ENCODE peak calls at places on chromosomes 2 and 18, in four cellular contexts. One of them, this sample, is unnamed.

GRCh38 chr2:202018950-202019349 is 14.7 kb upstream of the FZD7 start:
- DNase-seq in foreskin fibroblast: no peak
- DNase-seq in astrocyte of the spinal cord: no peak
- DNase-seq in NT2/D1: no peak
- DNase-seq in this sample: no peak

GRCh38 chr2:234429265-234429664 is 67.6 kb downstream of the ARL4C start:
- DNase-seq in NT2/D1: no peak
- DNase-seq in astrocyte of the spinal cord: no peak
- DNase-seq in foreskin fibroblast: no peak
- DNase-seq in this sample: no peak

GRCh38 chr2:47221956-47222355 is 66.8 kb upstream of the STPG4 start:
- DNase-seq in foreskin fibroblast: no peak
- DNase-seq in astrocyte of the spinal cord: peak
- DNase-seq in NT2/D1: no peak
- DNase-seq in this sample: peak

GRCh38 chr2:73225513-73226360 is 7.3 kb downstream of the PRADC1 start:
- DNase-seq in foreskin fibroblast: no peak
- DNase-seq in NT2/D1: no peak
- DNase-seq in astrocyte of the spinal cord: no peak
- DNase-seq in this sample: no peak

GRCh38 chr2:60354713-60355112 is 198.7 kb downstream of the BCL11A start:
- DNase-seq in NT2/D1: no peak
- DNase-seq in foreskin fibroblast: no peak
- DNase-seq in astrocyte of the spinal cord: no peak
- DNase-seq in this sample: peak

GRCh38 chr2:38528008-38528442 is 74.7 kb downstream of the HNRNPLL start:
- DNase-seq in NT2/D1: peak
- DNase-seq in astrocyte of the spinal cord: peak
- DNase-seq in foreskin fibroblast: peak
- DNase-seq in this sample: peak

GRCh38 chr2:46645681-46646162 is 166.4 kb downstream of the TMEM247 start:
- DNase-seq in foreskin fibroblast: peak
- DNase-seq in NT2/D1: no peak
- DNase-seq in astrocyte of the spinal cord: peak
- DNase-seq in this sample: peak

GRCh38 chr2:23286765-23287155 is 98.2 kb upstream of the KLHL29 start:
- DNase-seq in foreskin fibroblast: peak
- DNase-seq in NT2/D1: no peak
- DNase-seq in astrocyte of the spinal cord: peak
- DNase-seq in this sample: peak

GRCh38 chr18:75618146-75618545 is 190.6 kb upstream of the SMIM21 start:
- DNase-seq in foreskin fibroblast: no peak
- DNase-seq in astrocyte of the spinal cord: no peak
- DNase-seq in NT2/D1: no peak
- DNase-seq in this sample: no peak

GRCh38 chr2:158967731-158968395 is 577 bp upstream of the TANC1 start:
- DNase-seq in astrocyte of the spinal cord: peak
- DNase-seq in foreskin fibroblast: peak
- DNase-seq in NT2/D1: no peak
- DNase-seq in this sample: peak

GRCh38 chr2:31163011-31163540 is 24.8 kb upstream of the GALNT14 start:
- DNase-seq in NT2/D1: no peak
- DNase-seq in astrocyte of the spinal cord: no peak
- DNase-seq in foreskin fibroblast: no peak
- DNase-seq in this sample: no peak

GRCh38 chr2:187511356-187512315 is 42.6 kb downstream of the TFPI start:
- DNase-seq in astrocyte of the spinal cord: no peak
- DNase-seq in NT2/D1: no peak
- DNase-seq in foreskin fibroblast: no peak
- DNase-seq in this sample: no peak

GRCh38 chr2:14826518-14826917 is 194.0 kb downstream of the LRATD1 start:
- DNase-seq in NT2/D1: no peak
- DNase-seq in foreskin fibroblast: no peak
- DNase-seq in astrocyte of the spinal cord: no peak
- DNase-seq in this sample: peak

GRCh38 chr2:210035679-210036078 is 33.2 kb downstream of the RPE start:
- DNase-seq in NT2/D1: no peak
- DNase-seq in astrocyte of the spinal cord: no peak
- DNase-seq in foreskin fibroblast: no peak
- DNase-seq in this sample: no peak

GRCh38 chr2:37681587-37681986 is 10.1 kb upstream of the CDC42EP3 start:
- DNase-seq in foreskin fibroblast: no peak
- DNase-seq in astrocyte of the spinal cord: no peak
- DNase-seq in NT2/D1: no peak
- DNase-seq in this sample: no peak

GRCh38 chr2:134273240-134273983 is 19.5 kb downstream of the MGAT5 start:
- DNase-seq in foreskin fibroblast: no peak
- DNase-seq in NT2/D1: no peak
- DNase-seq in astrocyte of the spinal cord: peak
- DNase-seq in this sample: no peak

This sample was measured in mammary epithelial cell.